ENCODE peak calls at places on chromosomes 16 and 17, in eight cellular contexts. One of them, this sample, is unnamed.

GRCh38 chr17:33290156-33290697 is 2.9 kb downstream of the ASIC2 start:
- DNase-seq in stimulated activated CD4-positive, alpha-beta T cell treated with anti-CD3 and anti-CD28 coated beads, Interleukin-4, amount 100 ng/mL, for 4 hours: no peak
- DNase-seq in naive thymus-derived CD8-positive, alpha-beta T cell: no peak
- DNase-seq in mucosa of descending colon: no peak
- DNase-seq in left lung: no peak
- DNase-seq in aorta: no peak
- DNase-seq in non-pigmented ciliary epithelial cell: no peak
- DNase-seq in colonic mucosa: no peak
- DNase-seq in this sample: no peak

GRCh38 chr17:43951750-43952149 is 2.0 kb downstream of the PYY start:
- DNase-seq in stimulated activated CD4-positive, alpha-beta T cell treated with anti-CD3 and anti-CD28 coated beads, Interleukin-4, amount 100 ng/mL, for 4 hours: no peak
- DNase-seq in naive thymus-derived CD8-positive, alpha-beta T cell: no peak
- DNase-seq in mucosa of descending colon: no peak
- DNase-seq in left lung: no peak
- DNase-seq in aorta: no peak
- DNase-seq in non-pigmented ciliary epithelial cell: no peak
- DNase-seq in colonic mucosa: no peak
- DNase-seq in this sample: no peak

GRCh38 chr17:30942311-30943079 is 20.8 kb downstream of the ADAP2 start:
- DNase-seq in stimulated activated CD4-positive, alpha-beta T cell treated with anti-CD3 and anti-CD28 coated beads, Interleukin-4, amount 100 ng/mL, for 4 hours: no peak
- DNase-seq in naive thymus-derived CD8-positive, alpha-beta T cell: no peak
- DNase-seq in mucosa of descending colon: no peak
- DNase-seq in left lung: no peak
- DNase-seq in aorta: no peak
- DNase-seq in non-pigmented ciliary epithelial cell: no peak
- DNase-seq in colonic mucosa: no peak
- DNase-seq in this sample: no peak

GRCh38 chr17:15377608-15378007 is 36.2 kb upstream of the TEKT3 start:
- DNase-seq in stimulated activated CD4-positive, alpha-beta T cell treated with anti-CD3 and anti-CD28 coated beads, Interleukin-4, amount 100 ng/mL, for 4 hours: no peak
- DNase-seq in naive thymus-derived CD8-positive, alpha-beta T cell: no peak
- DNase-seq in mucosa of descending colon: no peak
- DNase-seq in left lung: no peak
- DNase-seq in aorta: no peak
- DNase-seq in non-pigmented ciliary epithelial cell: no peak
- DNase-seq in colonic mucosa: no peak
- DNase-seq in this sample: no peak

GRCh38 chr16:16102738-16103137 is 120.6 kb downstream of the ABCC6 start:
- DNase-seq in stimulated activated CD4-positive, alpha-beta T cell treated with anti-CD3 and anti-CD28 coated beads, Interleukin-4, amount 100 ng/mL, for 4 hours: no peak
- DNase-seq in naive thymus-derived CD8-positive, alpha-beta T cell: no peak
- DNase-seq in mucosa of descending colon: no peak
- DNase-seq in left lung: no peak
- DNase-seq in aorta: no peak
- DNase-seq in non-pigmented ciliary epithelial cell: no peak
- DNase-seq in colonic mucosa: no peak
- DNase-seq in this sample: no peak

GRCh38 chr17:81405382-81406005 is 10.2 kb downstream of the BAHCC1 start:
- DNase-seq in stimulated activated CD4-positive, alpha-beta T cell treated with anti-CD3 and anti-CD28 coated beads, Interleukin-4, amount 100 ng/mL, for 4 hours: no peak
- DNase-seq in naive thymus-derived CD8-positive, alpha-beta T cell: no peak
- DNase-seq in mucosa of descending colon: no peak
- DNase-seq in left lung: no peak
- DNase-seq in aorta: peak; percentile 91
- DNase-seq in non-pigmented ciliary epithelial cell: no peak
- DNase-seq in colonic mucosa: no peak
- DNase-seq in this sample: peak; percentile 77

GRCh38 chr17:44022246-44022645 is 7.5 kb upstream of the TMEM101 start:
- DNase-seq in stimulated activated CD4-positive, alpha-beta T cell treated with anti-CD3 and anti-CD28 coated beads, Interleukin-4, amount 100 ng/mL, for 4 hours: no peak
- DNase-seq in naive thymus-derived CD8-positive, alpha-beta T cell: no peak
- DNase-seq in mucosa of descending colon: peak; percentile 0
- DNase-seq in left lung: no peak
- DNase-seq in aorta: peak; percentile 1
- DNase-seq in non-pigmented ciliary epithelial cell: no peak
- DNase-seq in colonic mucosa: no peak
- DNase-seq in this sample: no peak

GRCh38 chr17:76163919-76164318 is 22.9 kb upstream of the FOXJ1 start:
- DNase-seq in stimulated activated CD4-positive, alpha-beta T cell treated with anti-CD3 and anti-CD28 coated beads, Interleukin-4, amount 100 ng/mL, for 4 hours: no peak
- DNase-seq in naive thymus-derived CD8-positive, alpha-beta T cell: no peak
- DNase-seq in mucosa of descending colon: no peak
- DNase-seq in left lung: no peak
- DNase-seq in aorta: no peak
- DNase-seq in non-pigmented ciliary epithelial cell: no peak
- DNase-seq in colonic mucosa: no peak
- DNase-seq in this sample: no peak

This sample was measured in Right ventricle myocardium superior.